ENCODE peak calls at places on chromosome 17, in ten cellular contexts. One of them, this sample, is unnamed.

GRCh38 chr17:52170963-52171572 is 12.6 kb upstream of the CA10 start:
- DNase-seq in ovary: no peak
- DNase-seq in NCI-H748 treated with DMSO at 0.1 percent for 48 hours: peak; percentile 43
- DNase-seq in heart right ventricle: no peak
- DNase-seq in nephron progenitor cell: peak; percentile 50
- DNase-seq in GM10248: no peak
- DNase-seq in HEK293T: peak; percentile 21
- DNase-seq in AG08395: no peak
- DNase-seq in left kidney: peak; percentile 71
- DNase-seq in H4: peak; percentile 20
- DNase-seq in this sample: no peak

GRCh38 chr17:65467156-65467555 is 94.3 kb downstream of the AXIN2 start:
- DNase-seq in ovary: no peak
- DNase-seq in NCI-H748 treated with DMSO at 0.1 percent for 48 hours: no peak
- DNase-seq in heart right ventricle: no peak
- DNase-seq in nephron progenitor cell: peak; percentile 52
- DNase-seq in GM10248: no peak
- DNase-seq in HEK293T: no peak
- DNase-seq in AG08395: no peak
- DNase-seq in left kidney: no peak
- DNase-seq in H4: no peak
- DNase-seq in this sample: no peak

GRCh38 chr17:8226536-8227237 is 16.3 kb upstream of the AURKB start:
- DNase-seq in ovary: peak; percentile 77
- DNase-seq in NCI-H748 treated with DMSO at 0.1 percent for 48 hours: peak; percentile 94
- DNase-seq in heart right ventricle: peak; percentile 48
- DNase-seq in nephron progenitor cell: peak; percentile 80
- DNase-seq in GM10248: peak; percentile 65
- DNase-seq in HEK293T: peak; percentile 59
- DNase-seq in AG08395: peak; percentile 75
- DNase-seq in left kidney: peak; percentile 95
- DNase-seq in H4: peak; percentile 78
- DNase-seq in this sample: peak; percentile 90

GRCh38 chr17:80738406-80738805 is 193.8 kb downstream of the RPTOR start:
- DNase-seq in ovary: no peak
- DNase-seq in NCI-H748 treated with DMSO at 0.1 percent for 48 hours: no peak
- DNase-seq in heart right ventricle: no peak
- DNase-seq in nephron progenitor cell: no peak
- DNase-seq in GM10248: no peak
- DNase-seq in HEK293T: no peak
- DNase-seq in AG08395: no peak
- DNase-seq in left kidney: no peak
- DNase-seq in H4: no peak
- DNase-seq in this sample: peak; percentile 89

GRCh38 chr17:50297407-50297865 is 23.2 kb downstream of the TMEM92 start:
- DNase-seq in ovary: peak; percentile 82
- DNase-seq in NCI-H748 treated with DMSO at 0.1 percent for 48 hours: peak; percentile 47
- DNase-seq in heart right ventricle: peak; percentile 77
- DNase-seq in nephron progenitor cell: peak; percentile 87
- DNase-seq in GM10248: peak; percentile 82
- DNase-seq in HEK293T: peak; percentile 90
- DNase-seq in AG08395: peak; percentile 81
- DNase-seq in left kidney: peak; percentile 90
- DNase-seq in H4: peak; percentile 80
- DNase-seq in this sample: peak; percentile 31

GRCh38 chr17:61486135-61487120 is 34.2 kb downstream of the TBX4 start:
- DNase-seq in ovary: no peak
- DNase-seq in NCI-H748 treated with DMSO at 0.1 percent for 48 hours: no peak
- DNase-seq in heart right ventricle: no peak
- DNase-seq in nephron progenitor cell: peak; percentile 56
- DNase-seq in GM10248: no peak
- DNase-seq in HEK293T: peak; percentile 78
- DNase-seq in AG08395: no peak
- DNase-seq in left kidney: peak; percentile 89
- DNase-seq in H4: no peak
- DNase-seq in this sample: no peak

GRCh38 chr17:74677558-74678466 is 34.9 kb downstream of the CD300LF start:
- DNase-seq in ovary: no peak
- DNase-seq in NCI-H748 treated with DMSO at 0.1 percent for 48 hours: no peak
- DNase-seq in heart right ventricle: peak; percentile 38
- DNase-seq in nephron progenitor cell: no peak
- DNase-seq in GM10248: no peak
- DNase-seq in HEK293T: no peak
- DNase-seq in AG08395: peak; percentile 27
- DNase-seq in left kidney: peak; percentile 30
- DNase-seq in H4: peak; percentile 93
- DNase-seq in this sample: peak; percentile 33

GRCh38 chr17:39920218-39921210 is 2.1 kb upstream of the GSDMB start:
- DNase-seq in ovary: no peak
- DNase-seq in NCI-H748 treated with DMSO at 0.1 percent for 48 hours: no peak
- DNase-seq in heart right ventricle: no peak
- DNase-seq in nephron progenitor cell: peak; percentile 22
- DNase-seq in GM10248: peak; percentile 74
- DNase-seq in HEK293T: no peak
- DNase-seq in AG08395: no peak
- DNase-seq in left kidney: no peak
- DNase-seq in H4: no peak
- DNase-seq in this sample: no peak

GRCh38 chr17:12731839-12732238 is 57.5 kb upstream of the ARHGAP44 start:
- DNase-seq in ovary: no peak
- DNase-seq in NCI-H748 treated with DMSO at 0.1 percent for 48 hours: no peak
- DNase-seq in heart right ventricle: peak; percentile 56
- DNase-seq in nephron progenitor cell: no peak
- DNase-seq in GM10248: no peak
- DNase-seq in HEK293T: no peak
- DNase-seq in AG08395: no peak
- DNase-seq in left kidney: no peak
- DNase-seq in H4: no peak
- DNase-seq in this sample: no peak

GRCh38 chr17:18981642-18982424 is 22.7 kb downstream of the FAM83G start:
- DNase-seq in ovary: no peak
- DNase-seq in NCI-H748 treated with DMSO at 0.1 percent for 48 hours: no peak
- DNase-seq in heart right ventricle: no peak
- DNase-seq in nephron progenitor cell: no peak
- DNase-seq in GM10248: no peak
- DNase-seq in HEK293T: peak; percentile 56
- DNase-seq in AG08395: peak; percentile 90
- DNase-seq in left kidney: no peak
- DNase-seq in H4: peak; percentile 55
- DNase-seq in this sample: peak; percentile 3

GRCh38 chr17:83185023-83186002 is 105.9 kb downstream of the METRNL start:
- DNase-seq in ovary: no peak
- DNase-seq in NCI-H748 treated with DMSO at 0.1 percent for 48 hours: no peak
- DNase-seq in heart right ventricle: no peak
- DNase-seq in nephron progenitor cell: no peak
- DNase-seq in GM10248: no peak
- DNase-seq in HEK293T: no peak
- DNase-seq in AG08395: no peak
- DNase-seq in left kidney: no peak
- DNase-seq in H4: no peak
- DNase-seq in this sample: no peak

GRCh38 chr17:73196500-73196899 is 3.6 kb downstream of the COG1 start:
- DNase-seq in ovary: peak; percentile 58
- DNase-seq in NCI-H748 treated with DMSO at 0.1 percent for 48 hours: peak; percentile 47
- DNase-seq in heart right ventricle: peak; percentile 39
- DNase-seq in nephron progenitor cell: peak; percentile 33
- DNase-seq in GM10248: no peak
- DNase-seq in HEK293T: peak; percentile 64
- DNase-seq in AG08395: no peak
- DNase-seq in left kidney: peak; percentile 78
- DNase-seq in H4: no peak
- DNase-seq in this sample: no peak

GRCh38 chr17:72056727-72057290 is 64.0 kb upstream of the SOX9 start:
- DNase-seq in ovary: no peak
- DNase-seq in NCI-H748 treated with DMSO at 0.1 percent for 48 hours: no peak
- DNase-seq in heart right ventricle: no peak
- DNase-seq in nephron progenitor cell: no peak
- DNase-seq in GM10248: no peak
- DNase-seq in HEK293T: no peak
- DNase-seq in AG08395: no peak
- DNase-seq in left kidney: no peak
- DNase-seq in H4: no peak
- DNase-seq in this sample: no peak

GRCh38 chr17:80146121-80147034 is 550 bp downstream of the EIF4A3 start:
- DNase-seq in ovary: peak; percentile 57
- DNase-seq in NCI-H748 treated with DMSO at 0.1 percent for 48 hours: no peak
- DNase-seq in heart right ventricle: no peak
- DNase-seq in nephron progenitor cell: no peak
- DNase-seq in GM10248: no peak
- DNase-seq in HEK293T: no peak
- DNase-seq in AG08395: no peak
- DNase-seq in left kidney: peak; percentile 82
- DNase-seq in H4: no peak
- DNase-seq in this sample: peak; percentile 56

GRCh38 chr17:51524524-51524923 is 264.2 kb downstream of the UTP18 start:
- DNase-seq in ovary: no peak
- DNase-seq in NCI-H748 treated with DMSO at 0.1 percent for 48 hours: no peak
- DNase-seq in heart right ventricle: no peak
- DNase-seq in nephron progenitor cell: no peak
- DNase-seq in GM10248: no peak
- DNase-seq in HEK293T: no peak
- DNase-seq in AG08395: no peak
- DNase-seq in left kidney: no peak
- DNase-seq in H4: no peak
- DNase-seq in this sample: no peak

GRCh38 chr17:79633154-79633553 is 22.3 kb upstream of the RBFOX3 start:
- DNase-seq in ovary: no peak
- DNase-seq in NCI-H748 treated with DMSO at 0.1 percent for 48 hours: no peak
- DNase-seq in heart right ventricle: no peak
- DNase-seq in nephron progenitor cell: no peak
- DNase-seq in GM10248: no peak
- DNase-seq in HEK293T: peak; percentile 4
- DNase-seq in AG08395: no peak
- DNase-seq in left kidney: no peak
- DNase-seq in H4: no peak
- DNase-seq in this sample: no peak